ENCODE peak calls at places on chromosome 17, in five cellular contexts. R is activated CD8-positive, alpha-beta T cell treated with anti-CD3 and anti-CD28 coated beads, Interleukin-2, amount 10 ng/mL, durations not matched to agents 7 days and 5 days; D is NCI-H2029; T is left cardiac atrium; N is heart left ventricle. V is an unnamed sample.

GRCh38 chr17:60231691-60232090 is 81.9 kb downstream of the CA4 start:
- DNase-seq in D (no peak), T (no peak), N (no peak), R (no peak), V (no peak)

GRCh38 chr17:73533801-73534574 is 110.3 kb downstream of the SDK2 start:
- DNase-seq in R (no peak), N (no peak), T (no peak), D (no peak), V (no peak)

GRCh38 chr17:40617678-40618240 is 29.9 kb downstream of the SMARCE1 start:
- DNase-seq in N (no peak), T (no peak), R (no peak), D (no peak), V (no peak)

GRCh38 chr17:1058423-1059130 is 61.6 kb downstream of the TIMM22 start:
- DNase-seq in R (peak), D (peak), N (peak), T (peak), V (no peak)

GRCh38 chr17:78659546-78659945 is 82.3 kb upstream of the DNAH17 start:
- DNase-seq in D (no peak), N (no peak), R (no peak), T (no peak), V (no peak)

GRCh38 chr17:74419862-74420492 is 11.9 kb upstream of the GPRC5C start:
- DNase-seq in T (no peak), D (no peak), R (no peak), N (no peak), V (no peak)

GRCh38 chr17:59406808-59407381 is 75.4 kb downstream of the YPEL2 start:
- DNase-seq in N (no peak), R (no peak), D (peak), T (no peak), V (peak)

GRCh38 chr17:70314096-70314495 is 144.8 kb downstream of the KCNJ2 start:
- DNase-seq in T (no peak), D (no peak), R (no peak), N (no peak), V (no peak)

GRCh38 chr17:81248649-81249048 is 9.5 kb downstream of the NDUFAF8 start:
- DNase-seq in T (no peak), R (no peak), N (no peak), D (no peak), V (no peak)

GRCh38 chr17:7587420-7587786 is 2.5 kb downstream of the SOX15 start:
- DNase-seq in R (no peak), N (no peak), D (no peak), T (no peak), V (peak)

GRCh38 chr17:49968380-49969133 is 433 bp upstream of the DLX4 start:
- DNase-seq in R (peak), N (peak), T (peak), D (peak), V (peak)

GRCh38 chr17:72602517-72603345 is 481.9 kb downstream of the SOX9 start:
- DNase-seq in R (no peak), T (no peak), N (no peak), D (no peak), V (no peak)